ENCODE peak calls at places on chromosomes 4 and X, in ten cellular contexts. One of them, this sample, is unnamed.

GRCh38 chr4:25258980-25259578 is 25.2 kb downstream of the PI4K2B start:
- DNase-seq in GM19239: no peak
- DNase-seq in progenitor cell of endocrine pancreas: no peak
- DNase-seq in kidney epithelial cell: no peak
- DNase-seq in GM12891: no peak
- DNase-seq in HCT116: no peak
- DNase-seq in neural crest cell: no peak
- DNase-seq in AG20443: peak
- DNase-seq in NB4: no peak
- DNase-seq in left ventricle myocardium superior: no peak
- DNase-seq in this sample: no peak

GRCh38 chr4:158238574-158238973 is 28.3 kb downstream of the TMEM144 start:
- DNase-seq in kidney epithelial cell: no peak
- DNase-seq in left ventricle myocardium superior: no peak
- DNase-seq in neural crest cell: no peak
- DNase-seq in AG20443: no peak
- DNase-seq in HCT116: no peak
- DNase-seq in NB4: no peak
- DNase-seq in progenitor cell of endocrine pancreas: no peak
- DNase-seq in GM12891: no peak
- DNase-seq in GM19239: no peak
- DNase-seq in this sample: no peak

GRCh38 chr4:123077330-123077729 is 154.9 kb upstream of the NUDT6 start:
- DNase-seq in NB4: no peak
- DNase-seq in left ventricle myocardium superior: no peak
- DNase-seq in AG20443: no peak
- DNase-seq in GM19239: no peak
- DNase-seq in progenitor cell of endocrine pancreas: no peak
- DNase-seq in GM12891: no peak
- DNase-seq in kidney epithelial cell: no peak
- DNase-seq in neural crest cell: no peak
- DNase-seq in HCT116: no peak
- DNase-seq in this sample: no peak

GRCh38 chrX:15343075-15343476 is 7.8 kb upstream of the PIGA start:
- DNase-seq in AG20443: peak
- DNase-seq in left ventricle myocardium superior: no peak
- DNase-seq in progenitor cell of endocrine pancreas: no peak
- DNase-seq in NB4: no peak
- DNase-seq in HCT116: no peak
- DNase-seq in neural crest cell: no peak
- DNase-seq in GM19239: no peak
- DNase-seq in GM12891: no peak
- DNase-seq in kidney epithelial cell: no peak
- DNase-seq in this sample: no peak

GRCh38 chr4:150853882-150854281 is 161.2 kb downstream of the LRBA start:
- DNase-seq in AG20443: no peak
- DNase-seq in NB4: no peak
- DNase-seq in kidney epithelial cell: no peak
- DNase-seq in neural crest cell: no peak
- DNase-seq in left ventricle myocardium superior: no peak
- DNase-seq in HCT116: no peak
- DNase-seq in GM19239: no peak
- DNase-seq in progenitor cell of endocrine pancreas: no peak
- DNase-seq in GM12891: no peak
- DNase-seq in this sample: no peak

GRCh38 chrX:119181491-119181890 is 53.9 kb upstream of the KIAA1210 start:
- DNase-seq in HCT116: peak
- DNase-seq in NB4: peak
- DNase-seq in GM12891: no peak
- DNase-seq in GM19239: no peak
- DNase-seq in AG20443: peak
- DNase-seq in kidney epithelial cell: no peak
- DNase-seq in left ventricle myocardium superior: peak
- DNase-seq in progenitor cell of endocrine pancreas: no peak
- DNase-seq in neural crest cell: no peak
- DNase-seq in this sample: no peak

GRCh38 chr4:151541438-151542071 is 132.6 kb downstream of the FHIP1A start:
- DNase-seq in left ventricle myocardium superior: no peak
- DNase-seq in GM12891: no peak
- DNase-seq in neural crest cell: no peak
- DNase-seq in NB4: no peak
- DNase-seq in HCT116: peak
- DNase-seq in AG20443: peak
- DNase-seq in progenitor cell of endocrine pancreas: no peak
- DNase-seq in kidney epithelial cell: no peak
- DNase-seq in GM19239: no peak
- DNase-seq in this sample: no peak

GRCh38 chrX:42751573-42751972 is 26.4 kb downstream of the PPP1R2C start:
- DNase-seq in kidney epithelial cell: no peak
- DNase-seq in GM12891: no peak
- DNase-seq in NB4: no peak
- DNase-seq in neural crest cell: no peak
- DNase-seq in left ventricle myocardium superior: no peak
- DNase-seq in progenitor cell of endocrine pancreas: no peak
- DNase-seq in GM19239: no peak
- DNase-seq in HCT116: no peak
- DNase-seq in AG20443: peak
- DNase-seq in this sample: no peak

GRCh38 chrX:154490414-154491083 is at the start of gene SLC10A3:
- DNase-seq in left ventricle myocardium superior: peak
- DNase-seq in HCT116: peak
- DNase-seq in AG20443: peak
- DNase-seq in GM12891: peak
- DNase-seq in kidney epithelial cell: peak
- DNase-seq in NB4: peak
- DNase-seq in progenitor cell of endocrine pancreas: peak
- DNase-seq in neural crest cell: peak
- DNase-seq in GM19239: peak
- DNase-seq in this sample: peak

GRCh38 chr4:154041595-154042086 is 252.8 kb upstream of the SFRP2 start:
- DNase-seq in progenitor cell of endocrine pancreas: no peak
- DNase-seq in AG20443: no peak
- DNase-seq in neural crest cell: no peak
- DNase-seq in GM12891: no peak
- DNase-seq in GM19239: no peak
- DNase-seq in left ventricle myocardium superior: no peak
- DNase-seq in kidney epithelial cell: no peak
- DNase-seq in HCT116: no peak
- DNase-seq in NB4: no peak
- DNase-seq in this sample: no peak

GRCh38 chrX:47112316-47112954 is 32.1 kb downstream of the NDUFB11 start:
- DNase-seq in neural crest cell: no peak
- DNase-seq in progenitor cell of endocrine pancreas: no peak
- DNase-seq in AG20443: no peak
- DNase-seq in GM12891: no peak
- DNase-seq in GM19239: no peak
- DNase-seq in HCT116: no peak
- DNase-seq in kidney epithelial cell: no peak
- DNase-seq in left ventricle myocardium superior: peak
- DNase-seq in NB4: no peak
- DNase-seq in this sample: peak